ENCODE peak calls at places on chromosomes 16 and 17, in nine cellular contexts. One of them, this sample, is unnamed.

GRCh38 chr17:74815671-74816370 is 39.7 kb upstream of the NAT9 start:
- DNase-seq in EH: no peak
- DNase-seq in breast epithelium: no peak
- DNase-seq in aorta: no peak
- DNase-seq in HEK293T: peak; percentile 54
- DNase-seq in activated naive CD4-positive, alpha-beta T cell treated with anti-CD3 and anti-CD28 coated beads, Interleukin-2, amount 50 U/mL, for 16 hours: no peak
- DNase-seq in Ammon's horn: no peak
- DNase-seq in IMR-90: no peak
- DNase-seq in activated T-helper 1 cell treated with anti-CD3 and anti-CD28 coated beads, Interleukin-12 subunit alpha, Interleukin-12 subunit beta, Interleukin-2, Interleukin-4 antibody, amounts not matched to agents 30 ng/mL and 10 ng/mL and 1 ng/mL, durations not matched to agents 14 hours and 24 hours and 36 hours: no peak
- DNase-seq in this sample: peak; percentile 13

GRCh38 chr16:2924901-2925820 is 13.4 kb downstream of the FLYWCH1 start:
- DNase-seq in EH: no peak
- DNase-seq in Ammon's horn: no peak
- DNase-seq in breast epithelium: no peak
- DNase-seq in activated naive CD4-positive, alpha-beta T cell treated with anti-CD3 and anti-CD28 coated beads, Interleukin-2, amount 50 U/mL, for 16 hours: no peak
- DNase-seq in activated T-helper 1 cell treated with anti-CD3 and anti-CD28 coated beads, Interleukin-12 subunit alpha, Interleukin-12 subunit beta, Interleukin-2, Interleukin-4 antibody, amounts not matched to agents 30 ng/mL and 10 ng/mL and 1 ng/mL, durations not matched to agents 14 hours and 24 hours and 36 hours: no peak
- DNase-seq in IMR-90: peak; percentile 33
- DNase-seq in aorta: no peak
- DNase-seq in HEK293T: no peak
- DNase-seq in this sample: no peak

GRCh38 chr17:6823011-6823442 is 8.5 kb downstream of the TEKT1 start:
- DNase-seq in activated T-helper 1 cell treated with anti-CD3 and anti-CD28 coated beads, Interleukin-12 subunit alpha, Interleukin-12 subunit beta, Interleukin-2, Interleukin-4 antibody, amounts not matched to agents 30 ng/mL and 10 ng/mL and 1 ng/mL, durations not matched to agents 14 hours and 24 hours and 36 hours: no peak
- DNase-seq in activated naive CD4-positive, alpha-beta T cell treated with anti-CD3 and anti-CD28 coated beads, Interleukin-2, amount 50 U/mL, for 16 hours: no peak
- DNase-seq in IMR-90: peak; percentile 6
- DNase-seq in HEK293T: no peak
- DNase-seq in Ammon's horn: no peak
- DNase-seq in aorta: no peak
- DNase-seq in EH: peak; percentile 36
- DNase-seq in breast epithelium: no peak
- DNase-seq in this sample: peak; percentile 85

GRCh38 chr17:13509561-13509960 is 92.2 kb downstream of the HS3ST3A1 start:
- DNase-seq in Ammon's horn: no peak
- DNase-seq in activated T-helper 1 cell treated with anti-CD3 and anti-CD28 coated beads, Interleukin-12 subunit alpha, Interleukin-12 subunit beta, Interleukin-2, Interleukin-4 antibody, amounts not matched to agents 30 ng/mL and 10 ng/mL and 1 ng/mL, durations not matched to agents 14 hours and 24 hours and 36 hours: no peak
- DNase-seq in HEK293T: no peak
- DNase-seq in aorta: no peak
- DNase-seq in IMR-90: peak; percentile 26
- DNase-seq in breast epithelium: no peak
- DNase-seq in EH: no peak
- DNase-seq in activated naive CD4-positive, alpha-beta T cell treated with anti-CD3 and anti-CD28 coated beads, Interleukin-2, amount 50 U/mL, for 16 hours: no peak
- DNase-seq in this sample: peak; percentile 36

GRCh38 chr16:74942977-74943918 is 41.7 kb downstream of the WDR59 start:
- DNase-seq in IMR-90: no peak
- DNase-seq in Ammon's horn: no peak
- DNase-seq in aorta: no peak
- DNase-seq in activated T-helper 1 cell treated with anti-CD3 and anti-CD28 coated beads, Interleukin-12 subunit alpha, Interleukin-12 subunit beta, Interleukin-2, Interleukin-4 antibody, amounts not matched to agents 30 ng/mL and 10 ng/mL and 1 ng/mL, durations not matched to agents 14 hours and 24 hours and 36 hours: no peak
- DNase-seq in breast epithelium: no peak
- DNase-seq in activated naive CD4-positive, alpha-beta T cell treated with anti-CD3 and anti-CD28 coated beads, Interleukin-2, amount 50 U/mL, for 16 hours: no peak
- DNase-seq in HEK293T: no peak
- DNase-seq in EH: no peak
- DNase-seq in this sample: no peak

GRCh38 chr16:72530434-72530833 is 358.5 kb upstream of the PMFBP1 start:
- DNase-seq in activated T-helper 1 cell treated with anti-CD3 and anti-CD28 coated beads, Interleukin-12 subunit alpha, Interleukin-12 subunit beta, Interleukin-2, Interleukin-4 antibody, amounts not matched to agents 30 ng/mL and 10 ng/mL and 1 ng/mL, durations not matched to agents 14 hours and 24 hours and 36 hours: no peak
- DNase-seq in EH: peak; percentile 81
- DNase-seq in Ammon's horn: no peak
- DNase-seq in aorta: no peak
- DNase-seq in HEK293T: no peak
- DNase-seq in IMR-90: peak; percentile 75
- DNase-seq in breast epithelium: no peak
- DNase-seq in activated naive CD4-positive, alpha-beta T cell treated with anti-CD3 and anti-CD28 coated beads, Interleukin-2, amount 50 U/mL, for 16 hours: no peak
- DNase-seq in this sample: peak; percentile 93

GRCh38 chr16:88749358-88749757 is 35.7 kb downstream of the PIEZO1 start:
- DNase-seq in EH: no peak
- DNase-seq in aorta: no peak
- DNase-seq in activated naive CD4-positive, alpha-beta T cell treated with anti-CD3 and anti-CD28 coated beads, Interleukin-2, amount 50 U/mL, for 16 hours: no peak
- DNase-seq in Ammon's horn: no peak
- DNase-seq in HEK293T: no peak
- DNase-seq in IMR-90: no peak
- DNase-seq in breast epithelium: no peak
- DNase-seq in activated T-helper 1 cell treated with anti-CD3 and anti-CD28 coated beads, Interleukin-12 subunit alpha, Interleukin-12 subunit beta, Interleukin-2, Interleukin-4 antibody, amounts not matched to agents 30 ng/mL and 10 ng/mL and 1 ng/mL, durations not matched to agents 14 hours and 24 hours and 36 hours: no peak
- DNase-seq in this sample: no peak

GRCh38 chr16:87056083-87056482 is 261.1 kb downstream of the C16orf95 start:
- DNase-seq in aorta: no peak
- DNase-seq in IMR-90: peak; percentile 60
- DNase-seq in breast epithelium: no peak
- DNase-seq in EH: peak; percentile 49
- DNase-seq in HEK293T: no peak
- DNase-seq in activated naive CD4-positive, alpha-beta T cell treated with anti-CD3 and anti-CD28 coated beads, Interleukin-2, amount 50 U/mL, for 16 hours: no peak
- DNase-seq in activated T-helper 1 cell treated with anti-CD3 and anti-CD28 coated beads, Interleukin-12 subunit alpha, Interleukin-12 subunit beta, Interleukin-2, Interleukin-4 antibody, amounts not matched to agents 30 ng/mL and 10 ng/mL and 1 ng/mL, durations not matched to agents 14 hours and 24 hours and 36 hours: no peak
- DNase-seq in Ammon's horn: no peak
- DNase-seq in this sample: peak; percentile 62

GRCh38 chr17:8479431-8479947 is 43.8 kb downstream of the NDEL1 start:
- DNase-seq in activated T-helper 1 cell treated with anti-CD3 and anti-CD28 coated beads, Interleukin-12 subunit alpha, Interleukin-12 subunit beta, Interleukin-2, Interleukin-4 antibody, amounts not matched to agents 30 ng/mL and 10 ng/mL and 1 ng/mL, durations not matched to agents 14 hours and 24 hours and 36 hours: no peak
- DNase-seq in aorta: peak; percentile 76
- DNase-seq in IMR-90: peak; percentile 71
- DNase-seq in EH: peak; percentile 79
- DNase-seq in breast epithelium: peak; percentile 88
- DNase-seq in activated naive CD4-positive, alpha-beta T cell treated with anti-CD3 and anti-CD28 coated beads, Interleukin-2, amount 50 U/mL, for 16 hours: no peak
- DNase-seq in Ammon's horn: peak; percentile 91
- DNase-seq in HEK293T: no peak
- DNase-seq in this sample: no peak

GRCh38 chr16:25626172-25626571 is 65.6 kb upstream of the HS3ST4 start:
- DNase-seq in breast epithelium: no peak
- DNase-seq in activated T-helper 1 cell treated with anti-CD3 and anti-CD28 coated beads, Interleukin-12 subunit alpha, Interleukin-12 subunit beta, Interleukin-2, Interleukin-4 antibody, amounts not matched to agents 30 ng/mL and 10 ng/mL and 1 ng/mL, durations not matched to agents 14 hours and 24 hours and 36 hours: no peak
- DNase-seq in aorta: no peak
- DNase-seq in HEK293T: no peak
- DNase-seq in Ammon's horn: no peak
- DNase-seq in EH: no peak
- DNase-seq in IMR-90: no peak
- DNase-seq in activated naive CD4-positive, alpha-beta T cell treated with anti-CD3 and anti-CD28 coated beads, Interleukin-2, amount 50 U/mL, for 16 hours: no peak
- DNase-seq in this sample: no peak

GRCh38 chr16:88924834-88925539 is 52.0 kb downstream of the CBFA2T3 start:
- DNase-seq in aorta: peak; percentile 78
- DNase-seq in EH: peak; percentile 82
- DNase-seq in HEK293T: peak; percentile 68
- DNase-seq in IMR-90: peak; percentile 73
- DNase-seq in Ammon's horn: peak; percentile 39
- DNase-seq in breast epithelium: no peak
- DNase-seq in activated T-helper 1 cell treated with anti-CD3 and anti-CD28 coated beads, Interleukin-12 subunit alpha, Interleukin-12 subunit beta, Interleukin-2, Interleukin-4 antibody, amounts not matched to agents 30 ng/mL and 10 ng/mL and 1 ng/mL, durations not matched to agents 14 hours and 24 hours and 36 hours: no peak
- DNase-seq in activated naive CD4-positive, alpha-beta T cell treated with anti-CD3 and anti-CD28 coated beads, Interleukin-2, amount 50 U/mL, for 16 hours: no peak
- DNase-seq in this sample: peak; percentile 93

GRCh38 chr16:88940196-88941050 is 36.6 kb downstream of the CBFA2T3 start:
- DNase-seq in activated T-helper 1 cell treated with anti-CD3 and anti-CD28 coated beads, Interleukin-12 subunit alpha, Interleukin-12 subunit beta, Interleukin-2, Interleukin-4 antibody, amounts not matched to agents 30 ng/mL and 10 ng/mL and 1 ng/mL, durations not matched to agents 14 hours and 24 hours and 36 hours: no peak
- DNase-seq in aorta: peak; percentile 45
- DNase-seq in EH: peak; percentile 12
- DNase-seq in activated naive CD4-positive, alpha-beta T cell treated with anti-CD3 and anti-CD28 coated beads, Interleukin-2, amount 50 U/mL, for 16 hours: no peak
- DNase-seq in IMR-90: no peak
- DNase-seq in Ammon's horn: peak; percentile 31
- DNase-seq in breast epithelium: no peak
- DNase-seq in HEK293T: no peak
- DNase-seq in this sample: no peak

GRCh38 chr16:46801428-46802049 is 29.4 kb downstream of the C16orf87 start:
- DNase-seq in activated T-helper 1 cell treated with anti-CD3 and anti-CD28 coated beads, Interleukin-12 subunit alpha, Interleukin-12 subunit beta, Interleukin-2, Interleukin-4 antibody, amounts not matched to agents 30 ng/mL and 10 ng/mL and 1 ng/mL, durations not matched to agents 14 hours and 24 hours and 36 hours: no peak
- DNase-seq in Ammon's horn: no peak
- DNase-seq in IMR-90: peak; percentile 25
- DNase-seq in EH: peak; percentile 46
- DNase-seq in activated naive CD4-positive, alpha-beta T cell treated with anti-CD3 and anti-CD28 coated beads, Interleukin-2, amount 50 U/mL, for 16 hours: no peak
- DNase-seq in breast epithelium: no peak
- DNase-seq in HEK293T: peak; percentile 22
- DNase-seq in aorta: no peak
- DNase-seq in this sample: peak; percentile 48

GRCh38 chr17:17303010-17303846 is at the start of gene NT5M:
- DNase-seq in IMR-90: peak; percentile 58
- DNase-seq in aorta: peak; percentile 81
- DNase-seq in activated naive CD4-positive, alpha-beta T cell treated with anti-CD3 and anti-CD28 coated beads, Interleukin-2, amount 50 U/mL, for 16 hours: peak; percentile 75
- DNase-seq in breast epithelium: peak; percentile 32
- DNase-seq in HEK293T: peak; percentile 82
- DNase-seq in activated T-helper 1 cell treated with anti-CD3 and anti-CD28 coated beads, Interleukin-12 subunit alpha, Interleukin-12 subunit beta, Interleukin-2, Interleukin-4 antibody, amounts not matched to agents 30 ng/mL and 10 ng/mL and 1 ng/mL, durations not matched to agents 14 hours and 24 hours and 36 hours: peak; percentile 72
- DNase-seq in Ammon's horn: peak; percentile 80
- DNase-seq in EH: peak; percentile 68
- DNase-seq in this sample: peak; percentile 66

GRCh38 chr17:16504974-16505373 is 13.0 kb upstream of the LRRC75A start:
- DNase-seq in Ammon's horn: no peak
- DNase-seq in EH: no peak
- DNase-seq in IMR-90: no peak
- DNase-seq in breast epithelium: no peak
- DNase-seq in HEK293T: no peak
- DNase-seq in aorta: no peak
- DNase-seq in activated naive CD4-positive, alpha-beta T cell treated with anti-CD3 and anti-CD28 coated beads, Interleukin-2, amount 50 U/mL, for 16 hours: no peak
- DNase-seq in activated T-helper 1 cell treated with anti-CD3 and anti-CD28 coated beads, Interleukin-12 subunit alpha, Interleukin-12 subunit beta, Interleukin-2, Interleukin-4 antibody, amounts not matched to agents 30 ng/mL and 10 ng/mL and 1 ng/mL, durations not matched to agents 14 hours and 24 hours and 36 hours: no peak
- DNase-seq in this sample: no peak

GRCh38 chr17:30091771-30092170 is 24.8 kb upstream of the NSRP1 start:
- DNase-seq in EH: peak; percentile 97
- DNase-seq in HEK293T: no peak
- DNase-seq in IMR-90: peak; percentile 92
- DNase-seq in activated naive CD4-positive, alpha-beta T cell treated with anti-CD3 and anti-CD28 coated beads, Interleukin-2, amount 50 U/mL, for 16 hours: no peak
- DNase-seq in Ammon's horn: no peak
- DNase-seq in aorta: no peak
- DNase-seq in activated T-helper 1 cell treated with anti-CD3 and anti-CD28 coated beads, Interleukin-12 subunit alpha, Interleukin-12 subunit beta, Interleukin-2, Interleukin-4 antibody, amounts not matched to agents 30 ng/mL and 10 ng/mL and 1 ng/mL, durations not matched to agents 14 hours and 24 hours and 36 hours: no peak
- DNase-seq in breast epithelium: no peak
- DNase-seq in this sample: peak; percentile 41

GRCh38 chr16:12187939-12188673 is 211.6 kb downstream of the SNX29 start:
- DNase-seq in breast epithelium: no peak
- DNase-seq in aorta: no peak
- DNase-seq in Ammon's horn: peak; percentile 11
- DNase-seq in EH: peak; percentile 57
- DNase-seq in HEK293T: no peak
- DNase-seq in IMR-90: no peak
- DNase-seq in activated naive CD4-positive, alpha-beta T cell treated with anti-CD3 and anti-CD28 coated beads, Interleukin-2, amount 50 U/mL, for 16 hours: no peak
- DNase-seq in activated T-helper 1 cell treated with anti-CD3 and anti-CD28 coated beads, Interleukin-12 subunit alpha, Interleukin-12 subunit beta, Interleukin-2, Interleukin-4 antibody, amounts not matched to agents 30 ng/mL and 10 ng/mL and 1 ng/mL, durations not matched to agents 14 hours and 24 hours and 36 hours: no peak
- DNase-seq in this sample: no peak

GRCh38 chr16:84861671-84862070 is 41.9 kb downstream of the CRISPLD2 start:
- DNase-seq in activated naive CD4-positive, alpha-beta T cell treated with anti-CD3 and anti-CD28 coated beads, Interleukin-2, amount 50 U/mL, for 16 hours: no peak
- DNase-seq in aorta: no peak
- DNase-seq in activated T-helper 1 cell treated with anti-CD3 and anti-CD28 coated beads, Interleukin-12 subunit alpha, Interleukin-12 subunit beta, Interleukin-2, Interleukin-4 antibody, amounts not matched to agents 30 ng/mL and 10 ng/mL and 1 ng/mL, durations not matched to agents 14 hours and 24 hours and 36 hours: no peak
- DNase-seq in HEK293T: no peak
- DNase-seq in Ammon's horn: no peak
- DNase-seq in EH: no peak
- DNase-seq in breast epithelium: no peak
- DNase-seq in IMR-90: no peak
- DNase-seq in this sample: no peak

GRCh38 chr17:79849953-79850352 is 10.7 kb upstream of the CBX4 start:
- DNase-seq in activated naive CD4-positive, alpha-beta T cell treated with anti-CD3 and anti-CD28 coated beads, Interleukin-2, amount 50 U/mL, for 16 hours: no peak
- DNase-seq in HEK293T: no peak
- DNase-seq in activated T-helper 1 cell treated with anti-CD3 and anti-CD28 coated beads, Interleukin-12 subunit alpha, Interleukin-12 subunit beta, Interleukin-2, Interleukin-4 antibody, amounts not matched to agents 30 ng/mL and 10 ng/mL and 1 ng/mL, durations not matched to agents 14 hours and 24 hours and 36 hours: no peak
- DNase-seq in IMR-90: no peak
- DNase-seq in aorta: no peak
- DNase-seq in breast epithelium: no peak
- DNase-seq in EH: no peak
- DNase-seq in Ammon's horn: no peak
- DNase-seq in this sample: no peak

GRCh38 chr16:69930117-69930776 is 20.9 kb upstream of the CLEC18A start:
- DNase-seq in activated T-helper 1 cell treated with anti-CD3 and anti-CD28 coated beads, Interleukin-12 subunit alpha, Interleukin-12 subunit beta, Interleukin-2, Interleukin-4 antibody, amounts not matched to agents 30 ng/mL and 10 ng/mL and 1 ng/mL, durations not matched to agents 14 hours and 24 hours and 36 hours: peak; percentile 21
- DNase-seq in aorta: peak; percentile 71
- DNase-seq in Ammon's horn: peak; percentile 73
- DNase-seq in HEK293T: peak; percentile 79
- DNase-seq in breast epithelium: no peak
- DNase-seq in activated naive CD4-positive, alpha-beta T cell treated with anti-CD3 and anti-CD28 coated beads, Interleukin-2, amount 50 U/mL, for 16 hours: peak; percentile 44
- DNase-seq in EH: peak; percentile 75
- DNase-seq in IMR-90: peak; percentile 60
- DNase-seq in this sample: peak; percentile 72

GRCh38 chr17:38326996-38327792 is 16.6 kb downstream of the GPR179 start:
- DNase-seq in IMR-90: no peak
- DNase-seq in Ammon's horn: peak; percentile 78
- DNase-seq in breast epithelium: no peak
- DNase-seq in aorta: peak; percentile 75
- DNase-seq in EH: no peak
- DNase-seq in activated T-helper 1 cell treated with anti-CD3 and anti-CD28 coated beads, Interleukin-12 subunit alpha, Interleukin-12 subunit beta, Interleukin-2, Interleukin-4 antibody, amounts not matched to agents 30 ng/mL and 10 ng/mL and 1 ng/mL, durations not matched to agents 14 hours and 24 hours and 36 hours: no peak
- DNase-seq in HEK293T: no peak
- DNase-seq in activated naive CD4-positive, alpha-beta T cell treated with anti-CD3 and anti-CD28 coated beads, Interleukin-2, amount 50 U/mL, for 16 hours: no peak
- DNase-seq in this sample: peak; percentile 11

GRCh38 chr17:73018599-73018998 is 73.9 kb downstream of the SLC39A11 start:
- DNase-seq in HEK293T: no peak
- DNase-seq in EH: no peak
- DNase-seq in IMR-90: no peak
- DNase-seq in Ammon's horn: no peak
- DNase-seq in aorta: no peak
- DNase-seq in breast epithelium: no peak
- DNase-seq in activated naive CD4-positive, alpha-beta T cell treated with anti-CD3 and anti-CD28 coated beads, Interleukin-2, amount 50 U/mL, for 16 hours: no peak
- DNase-seq in activated T-helper 1 cell treated with anti-CD3 and anti-CD28 coated beads, Interleukin-12 subunit alpha, Interleukin-12 subunit beta, Interleukin-2, Interleukin-4 antibody, amounts not matched to agents 30 ng/mL and 10 ng/mL and 1 ng/mL, durations not matched to agents 14 hours and 24 hours and 36 hours: no peak
- DNase-seq in this sample: no peak

GRCh38 chr17:27937026-27937546 is 43.9 kb upstream of the LYRM9 start:
- DNase-seq in IMR-90: no peak
- DNase-seq in EH: no peak
- DNase-seq in Ammon's horn: no peak
- DNase-seq in HEK293T: no peak
- DNase-seq in activated naive CD4-positive, alpha-beta T cell treated with anti-CD3 and anti-CD28 coated beads, Interleukin-2, amount 50 U/mL, for 16 hours: no peak
- DNase-seq in breast epithelium: no peak
- DNase-seq in aorta: no peak
- DNase-seq in activated T-helper 1 cell treated with anti-CD3 and anti-CD28 coated beads, Interleukin-12 subunit alpha, Interleukin-12 subunit beta, Interleukin-2, Interleukin-4 antibody, amounts not matched to agents 30 ng/mL and 10 ng/mL and 1 ng/mL, durations not matched to agents 14 hours and 24 hours and 36 hours: no peak
- DNase-seq in this sample: no peak

GRCh38 chr16:65622161-65622560 is 500.3 kb upstream of the CDH11 start:
- DNase-seq in activated naive CD4-positive, alpha-beta T cell treated with anti-CD3 and anti-CD28 coated beads, Interleukin-2, amount 50 U/mL, for 16 hours: no peak
- DNase-seq in Ammon's horn: no peak
- DNase-seq in breast epithelium: no peak
- DNase-seq in activated T-helper 1 cell treated with anti-CD3 and anti-CD28 coated beads, Interleukin-12 subunit alpha, Interleukin-12 subunit beta, Interleukin-2, Interleukin-4 antibody, amounts not matched to agents 30 ng/mL and 10 ng/mL and 1 ng/mL, durations not matched to agents 14 hours and 24 hours and 36 hours: no peak
- DNase-seq in HEK293T: no peak
- DNase-seq in EH: no peak
- DNase-seq in IMR-90: no peak
- DNase-seq in aorta: no peak
- DNase-seq in this sample: no peak

GRCh38 chr17:4492762-4493561 is 5.7 kb upstream of the SPNS2 start:
- DNase-seq in activated T-helper 1 cell treated with anti-CD3 and anti-CD28 coated beads, Interleukin-12 subunit alpha, Interleukin-12 subunit beta, Interleukin-2, Interleukin-4 antibody, amounts not matched to agents 30 ng/mL and 10 ng/mL and 1 ng/mL, durations not matched to agents 14 hours and 24 hours and 36 hours: peak; percentile 24
- DNase-seq in breast epithelium: no peak
- DNase-seq in activated naive CD4-positive, alpha-beta T cell treated with anti-CD3 and anti-CD28 coated beads, Interleukin-2, amount 50 U/mL, for 16 hours: no peak
- DNase-seq in Ammon's horn: no peak
- DNase-seq in aorta: no peak
- DNase-seq in IMR-90: peak; percentile 28
- DNase-seq in EH: peak; percentile 53
- DNase-seq in HEK293T: peak; percentile 61
- DNase-seq in this sample: peak; percentile 41

GRCh38 chr16:3235856-3236669 is 1.1 kb upstream of the ZNF200 start:
- DNase-seq in IMR-90: no peak
- DNase-seq in activated T-helper 1 cell treated with anti-CD3 and anti-CD28 coated beads, Interleukin-12 subunit alpha, Interleukin-12 subunit beta, Interleukin-2, Interleukin-4 antibody, amounts not matched to agents 30 ng/mL and 10 ng/mL and 1 ng/mL, durations not matched to agents 14 hours and 24 hours and 36 hours: no peak
- DNase-seq in activated naive CD4-positive, alpha-beta T cell treated with anti-CD3 and anti-CD28 coated beads, Interleukin-2, amount 50 U/mL, for 16 hours: peak; percentile 34
- DNase-seq in HEK293T: peak; percentile 76
- DNase-seq in aorta: peak; percentile 68
- DNase-seq in breast epithelium: no peak
- DNase-seq in Ammon's horn: no peak
- DNase-seq in EH: no peak
- DNase-seq in this sample: no peak

GRCh38 chr17:41343031-41343430 is 7.6 kb downstream of the KRT33A start:
- DNase-seq in activated T-helper 1 cell treated with anti-CD3 and anti-CD28 coated beads, Interleukin-12 subunit alpha, Interleukin-12 subunit beta, Interleukin-2, Interleukin-4 antibody, amounts not matched to agents 30 ng/mL and 10 ng/mL and 1 ng/mL, durations not matched to agents 14 hours and 24 hours and 36 hours: no peak
- DNase-seq in Ammon's horn: no peak
- DNase-seq in HEK293T: no peak
- DNase-seq in aorta: no peak
- DNase-seq in EH: no peak
- DNase-seq in IMR-90: no peak
- DNase-seq in activated naive CD4-positive, alpha-beta T cell treated with anti-CD3 and anti-CD28 coated beads, Interleukin-2, amount 50 U/mL, for 16 hours: no peak
- DNase-seq in breast epithelium: no peak
- DNase-seq in this sample: no peak

This sample was measured in choroid plexus epithelial cell.